ENCODE peak calls at places on chromosome 22, in nine cellular contexts. R, L, N, M, V, P, F, T and H are unnamed samples.
A peak's percentile ranks its signal among the peaks of the same experiment; 100 is the strongest.

GRCh38 chr22:46250783-46251125 is 661 bp upstream of the CDPF1 start:
- DNase-seq in F (peak; percentile 20), L (no peak), R (no peak), M (no peak), V (no peak), N (peak; percentile 23), T (no peak), P (no peak), H (no peak)

GRCh38 chr22:45482169-45482568 is 20.5 kb upstream of the FBLN1 start:
- DNase-seq in F (no peak), T (no peak), R (peak; percentile 4), N (no peak), L (no peak), V (no peak), M (no peak), P (no peak), H (no peak)

GRCh38 chr22:42001706-42002105 is 3.1 kb downstream of the WBP2NL start:
- DNase-seq in R (no peak), V (no peak), F (no peak), T (no peak), L (no peak), N (no peak), M (no peak), P (no peak), H (no peak)

GRCh38 chr22:21708960-21709359 is 26.6 kb downstream of the YPEL1 start:
- DNase-seq in T (no peak), V (no peak), M (no peak), P (no peak), L (no peak), N (no peak), F (no peak), R (no peak), H (no peak)

GRCh38 chr22:36940676-36941075 is 27.2 kb downstream of the CSF2RB start:
- DNase-seq in F (peak; percentile 35), N (no peak), M (no peak), V (no peak), T (no peak), R (no peak), P (no peak), L (no peak), H (no peak)

GRCh38 chr22:22820076-22820475 is 67.5 kb upstream of the IGLL5 start:
- DNase-seq in R (no peak), T (no peak), M (no peak), L (no peak), P (no peak), N (no peak), F (no peak), V (no peak), H (no peak)

GRCh38 chr22:41801886-41802285 is 1.4 kb downstream of the CCDC134 start:
- DNase-seq in F (no peak), V (no peak), N (no peak), M (no peak), T (no peak), P (no peak), L (no peak), R (no peak), H (no peak)

GRCh38 chr22:32466496-32466895 is 2.2 kb upstream of the BPIFC start:
- DNase-seq in P (no peak), M (no peak), R (no peak), V (no peak), N (no peak), T (no peak), L (no peak), F (no peak), H (no peak)

GRCh38 chr22:24697141-24697540 is 77.4 kb downstream of the PIWIL3 start:
- DNase-seq in M (no peak), L (no peak), R (no peak), V (no peak), N (no peak), T (peak; percentile 73), P (no peak), F (no peak), H (no peak)

GRCh38 chr22:39089928-39090327 is 7.1 kb upstream of the APOBEC3H start:
- DNase-seq in V (no peak), P (no peak), N (no peak), M (no peak), L (no peak), T (no peak), F (no peak), R (no peak), H (no peak)

GRCh38 chr22:45997077-45997774 is 20.3 kb upstream of the WNT7B start:
- DNase-seq in N (peak; percentile 93), L (no peak), P (no peak), F (no peak), M (peak; percentile 88), T (peak; percentile 98), V (no peak), R (peak; percentile 86), H (no peak)

GRCh38 chr22:40224702-40225101 is 47.0 kb downstream of the TNRC6B start:
- DNase-seq in T (no peak), M (no peak), L (no peak), R (no peak), V (no peak), N (no peak), P (peak; percentile 50), F (peak; percentile 70), H (no peak)

GRCh38 chr22:36012332-36012731 is 16.3 kb downstream of the RBFOX2 start:
- DNase-seq in F (no peak), T (no peak), M (no peak), V (no peak), R (no peak), N (no peak), L (no peak), P (no peak), H (no peak)

GRCh38 chr22:50612168-50612714 is 11.6 kb downstream of the MAPK8IP2 start:
- DNase-seq in V (no peak), F (no peak), T (no peak), P (no peak), N (no peak), R (no peak), L (no peak), M (no peak), H (no peak)